ENCODE peak calls at places on chromosomes 7 and 10, in ten cellular contexts. S is SJSA1; K is choroid plexus epithelial cell; Y is GOT3; N is KBM-7; Z is activated T-helper 1 cell treated with anti-CD3 and anti-CD28 coated beads, Interleukin-2, amount 50 U/mL, for 16 hours; H is AG09309; J is IMR-90; M is GM19239; T is nucleus accumbens. Q is an unnamed sample.
A peak's percentile ranks its signal among the peaks of the same experiment; 100 is the strongest.

GRCh38 chr7:22782616-22783232 is 39.9 kb downstream of the TOMM7 start:
- DNase-seq in M (peak; percentile 74), Y (no peak), J (peak; percentile 54), Z (peak; percentile 46), K (peak; percentile 68), S (peak; percentile 71), N (peak; percentile 60), H (no peak), T (peak; percentile 1), Q (peak; percentile 75)

GRCh38 chr10:24208661-24209420 is at the start of gene KIAA1217:
- DNase-seq in M (no peak), N (no peak), T (peak; percentile 10), H (no peak), Y (no peak), S (no peak), Z (no peak), K (peak; percentile 57), J (peak; percentile 29), Q (no peak)

GRCh38 chr10:79387974-79388850 is 40.9 kb downstream of the PPIF start:
- DNase-seq in S (peak; percentile 33), Y (no peak), N (no peak), M (no peak), T (no peak), Z (no peak), J (no peak), H (no peak), K (no peak), Q (no peak)

GRCh38 chr7:64469673-64470072 is 93.2 kb downstream of the ZNF680 start:
- DNase-seq in T (no peak), K (no peak), Z (no peak), S (no peak), H (no peak), J (no peak), M (no peak), N (no peak), Y (no peak), Q (no peak)

GRCh38 chr10:120971671-120972070 is 120.5 kb downstream of the WDR11 start:
- DNase-seq in Z (no peak), M (no peak), S (no peak), T (no peak), N (no peak), J (no peak), Y (no peak), H (no peak), K (no peak), Q (no peak)

GRCh38 chr7:125924037-125924436 is 994.4 kb upstream of the POT1 start:
- DNase-seq in T (no peak), N (no peak), S (no peak), K (no peak), Z (no peak), J (no peak), M (no peak), H (no peak), Y (no peak), Q (no peak)

GRCh38 chr7:46352335-46352954 is 431.4 kb upstream of the IGFBP3 start:
- DNase-seq in M (no peak), T (no peak), Y (no peak), H (peak; percentile 23), S (peak; percentile 60), Z (no peak), J (peak; percentile 72), N (peak; percentile 42), K (peak; percentile 79), Q (peak; percentile 72)

GRCh38 chr7:130988443-130988842 is 254.4 kb upstream of the KLF14 start:
- DNase-seq in M (no peak), H (no peak), Y (no peak), J (peak; percentile 57), S (no peak), N (no peak), T (no peak), Z (no peak), K (no peak), Q (peak; percentile 6)

GRCh38 chr7:51315393-51316261 is 982 bp downstream of the COBL start:
- DNase-seq in T (no peak), N (no peak), Z (no peak), J (no peak), H (no peak), K (peak; percentile 3), S (no peak), M (no peak), Y (no peak), Q (no peak)

GRCh38 chr7:33726582-33726981 is 178.8 kb upstream of the BMPER start:
- DNase-seq in M (no peak), N (no peak), Y (no peak), J (no peak), T (no peak), K (no peak), H (no peak), S (no peak), Z (no peak), Q (no peak)